ENCODE peak calls at places on chromosomes 6 and 20, in five cellular contexts. T is H54, W is right lobe of liver, A is stomach, Z is GM12892. Y is an unnamed sample.

GRCh38 chr6:163147988-163148387 is 266.5 kb upstream of the QKI start:
- DNase-seq in A (no peak), T (no peak), Z (no peak), W (no peak), Y (no peak)

GRCh38 chr20:40232288-40232687 is 456.7 kb downstream of the MAFB start:
- DNase-seq in Z (no peak), A (no peak), W (no peak), T (no peak), Y (no peak)

GRCh38 chr20:50724851-50725721 is 6.3 kb upstream of the PARD6B start:
- DNase-seq in Z (no peak), W (peak), T (peak), A (peak), Y (peak)

GRCh38 chr6:156777866-156778614 is 862 bp downstream of the ARID1B start:
- DNase-seq in W (peak), T (no peak), A (peak), Z (peak), Y (no peak)

GRCh38 chr20:1509237-1509636 is 18.0 kb upstream of the SIRPB2 start:
- DNase-seq in W (no peak), Z (no peak), A (no peak), T (peak), Y (no peak)

GRCh38 chr6:35602133-35602946 is 86.4 kb downstream of the FKBP5 start:
- DNase-seq in Z (no peak), T (no peak), A (no peak), W (no peak), Y (no peak)

GRCh38 chr6:17866876-17867444 is 120.5 kb downstream of the KIF13A start:
- DNase-seq in T (no peak), A (no peak), W (no peak), Z (no peak), Y (no peak)

GRCh38 chr6:116381000-116381399 is 10.3 kb downstream of the DSE start:
- DNase-seq in A (no peak), Z (no peak), T (no peak), W (no peak), Y (no peak)

GRCh38 chr6:122653094-122653493 is 42.9 kb downstream of the PKIB start:
- DNase-seq in Z (no peak), A (no peak), T (peak), W (no peak), Y (no peak)

GRCh38 chr20:31826074-31826473 is 6.9 kb downstream of the MYLK2 start:
- DNase-seq in A (no peak), Z (no peak), T (no peak), W (no peak), Y (no peak)

GRCh38 chr20:1033751-1034419 is 31.8 kb upstream of the RSPO4 start:
- DNase-seq in Z (no peak), W (no peak), T (no peak), A (no peak), Y (no peak)

GRCh38 chr6:10210052-10210451 is 204.8 kb downstream of the TFAP2A start:
- DNase-seq in Z (no peak), W (no peak), T (peak), A (no peak), Y (peak)

GRCh38 chr6:21604081-21604480 is 10.5 kb downstream of the SOX4 start:
- DNase-seq in Z (no peak), A (no peak), T (no peak), W (no peak), Y (no peak)

GRCh38 chr6:16059496-16059895 is 69.4 kb upstream of the MYLIP start:
- DNase-seq in A (no peak), T (no peak), W (no peak), Z (no peak), Y (no peak)

GRCh38 chr6:22320750-22321149 is 23.9 kb upstream of the PRL start:
- DNase-seq in W (no peak), T (peak), A (no peak), Z (no peak), Y (no peak)

GRCh38 chr6:138600726-138601125 is 101.4 kb upstream of the NHSL1 start:
- DNase-seq in Z (no peak), A (no peak), T (no peak), W (no peak), Y (no peak)

GRCh38 chr6:34462561-34462971 is 3.3 kb upstream of the PACSIN1 start:
- DNase-seq in W (peak), T (peak), Z (no peak), A (peak), Y (no peak)

GRCh38 chr6:119076173-119076965 is 2.1 kb downstream of the FAM184A start:
- DNase-seq in A (no peak), W (no peak), T (no peak), Z (no peak), Y (no peak)

GRCh38 chr20:40941023-40941655 is 87.5 kb upstream of the TOP1 start:
- DNase-seq in W (no peak), A (no peak), Z (no peak), T (no peak), Y (no peak)

GRCh38 chr6:136921521-136921935 is 573 bp upstream of the SLC35D3 start:
- DNase-seq in T (no peak), A (no peak), Z (no peak), W (no peak), Y (no peak)

GRCh38 chr6:22214314-22214713 is 82.5 kb downstream of the PRL start:
- DNase-seq in W (no peak), Z (no peak), T (no peak), A (no peak), Y (no peak)

GRCh38 chr6:154139894-154140293 is 100.9 kb downstream of the OPRM1 start:
- DNase-seq in Z (no peak), W (no peak), A (no peak), T (no peak), Y (no peak)

GRCh38 chr6:73579851-73580246 is 59.0 kb upstream of the EEF1A1 start:
- DNase-seq in T (peak), W (peak), Z (no peak), A (peak), Y (no peak)

GRCh38 chr6:69386431-69386830 is 410.4 kb downstream of the LMBRD1 start:
- DNase-seq in A (no peak), Z (no peak), T (no peak), W (no peak), Y (no peak)

GRCh38 chr6:2988426-2989331 is 11.0 kb upstream of the NQO2 start:
- DNase-seq in W (peak), A (peak), Z (peak), T (peak), Y (peak)

GRCh38 chr6:2990179-2990931 is 9.3 kb upstream of the NQO2 start:
- DNase-seq in Z (no peak), T (no peak), A (no peak), W (peak), Y (no peak)

GRCh38 chr6:2990932-2991506 is 8.7 kb upstream of the NQO2 start:
- DNase-seq in T (no peak), Z (no peak), A (no peak), W (peak), Y (no peak)

GRCh38 chr6:2988076-2988425 is 11.6 kb upstream of the NQO2 start:
- DNase-seq in W (no peak), Z (no peak), T (no peak), A (no peak), Y (no peak)

GRCh38 chr6:2989332-2990178 is 10.1 kb upstream of the NQO2 start:
- DNase-seq in A (peak), Z (peak), T (peak), W (peak), Y (peak)
- TF ChIP-seq POLR2A in A (no peak), Z (peak), T (peak), W (peak), Y (peak)

GRCh38 chr20:38805502-38805957 is at the start of gene PPP1R16B:
- DNase-seq in Z (peak), W (peak), T (no peak), A (peak), Y (no peak)
- TF ChIP-seq POLR2A in Z (peak), W (peak), T (no peak), A (no peak), Y (no peak)

GRCh38 chr6:30672445-30673253 is at the start of gene DHX16:
- DNase-seq in T (peak), Z (peak), A (peak), W (peak), Y (peak)
- TF ChIP-seq POLR2A in T (peak), Z (peak), A (no peak), W (peak), Y (peak)

DNA sequence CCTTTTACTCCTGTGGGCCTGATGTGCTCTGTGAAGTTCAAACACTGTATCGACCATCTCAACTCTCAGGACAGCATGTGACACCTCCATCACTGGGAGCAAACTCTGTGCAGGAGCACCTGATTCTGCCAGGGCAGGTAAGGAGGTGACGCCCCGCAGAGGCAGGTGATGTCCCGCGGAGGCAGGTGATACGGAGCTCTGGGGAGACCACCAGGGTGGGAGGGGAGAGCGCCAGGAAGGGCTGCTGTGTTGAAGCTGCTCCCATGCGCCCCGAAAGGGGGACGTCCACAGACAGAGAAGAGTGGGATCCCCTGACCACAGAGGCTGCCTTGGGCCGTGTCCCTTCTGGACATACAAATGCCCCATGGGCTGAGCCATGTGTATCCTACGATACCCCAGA is 58.3 kb downstream of the DACT2 start:
- DNase-seq in T (no peak), A (no peak), W (no peak), Z (no peak), Y (no peak)
- TF ChIP-seq POLR2A in T (no peak), A (no peak), W (no peak), Z (no peak), Y (no peak)

GRCh38 chr6:31528821-31529328 is at the start of gene MCCD1:
- DNase-seq in A (no peak), T (no peak), Z (no peak), W (no peak), Y (no peak)
- TF ChIP-seq POLR2A in A (no peak), T (no peak), Z (peak), W (no peak), Y (no peak)

GRCh38 chr6:32950010-32950409 is 2.9 kb downstream of the HLA-DMA start:
- DNase-seq in Z (no peak), T (no peak), A (no peak), W (no peak), Y (no peak)

GRCh38 chr6:32949113-32949512 is 3.8 kb downstream of the HLA-DMA start:
- DNase-seq in Z (no peak), A (no peak), W (no peak), T (no peak), Y (no peak)

GRCh38 chr6:32946893-32947292 is 6.0 kb downstream of the HLA-DMA start:
- DNase-seq in W (no peak), A (no peak), T (no peak), Z (no peak), Y (no peak)

GRCh38 chr6:32945953-32946352 is 5.1 kb upstream of the HLA-DMB start:
- DNase-seq in W (no peak), A (no peak), T (no peak), Z (no peak), Y (no peak)

DNA sequence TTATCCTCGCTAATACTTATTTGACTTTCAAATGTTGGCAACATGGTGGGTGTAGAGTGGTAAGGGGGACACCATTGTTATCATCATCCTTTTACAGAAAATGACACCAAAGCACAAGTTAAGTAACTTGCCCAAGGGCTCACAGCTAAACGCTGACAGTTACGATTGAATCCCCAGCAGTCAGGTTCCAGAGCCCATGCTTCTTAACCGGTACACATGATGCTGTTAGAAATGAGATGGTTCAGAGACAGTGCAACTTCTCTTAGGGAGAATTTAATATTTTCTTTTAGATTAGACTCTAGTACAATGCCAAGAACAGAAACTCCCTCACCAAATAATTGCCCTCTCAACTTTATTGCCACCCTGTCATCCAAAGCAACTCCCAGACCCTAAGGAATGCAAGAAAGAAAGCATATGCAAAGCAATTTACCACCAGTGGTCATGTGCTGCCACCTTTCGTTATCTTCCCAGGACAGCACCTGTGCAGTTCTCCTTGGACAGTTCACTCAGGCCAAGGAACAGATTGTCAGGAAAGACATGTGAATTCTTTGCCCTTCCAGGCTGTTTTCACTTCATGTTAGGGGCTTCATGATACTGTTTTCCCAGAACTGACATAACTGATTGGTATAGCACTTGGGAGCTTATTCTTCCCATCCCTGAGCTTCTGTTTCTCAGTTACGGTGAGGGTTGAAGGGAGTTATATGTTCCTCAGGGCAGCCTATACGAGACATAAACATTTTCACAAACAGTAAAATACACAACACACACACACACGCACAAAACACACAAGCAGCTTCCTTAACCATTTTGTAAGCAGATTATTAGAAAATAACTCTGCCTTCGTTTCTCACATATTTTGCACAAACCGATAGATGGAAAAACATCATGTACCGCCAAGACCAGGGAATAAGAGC is 5.1 kb downstream of the HLA-DMA start:
- DNase-seq in A (no peak), W (no peak), T (no peak), Z (no peak), Y (no peak)
- TF ChIP-seq POLR2A in A (no peak), W (no peak), T (no peak), Z (peak), Y (no peak)

GRCh38 chr6:134909701-134910595 is 40.0 kb downstream of the ALDH8A1 start:
- DNase-seq in Z (no peak), W (no peak), A (no peak), T (no peak), Y (no peak)

GRCh38 chr6:134911532-134911931 is 38.4 kb downstream of the ALDH8A1 start:
- DNase-seq in W (no peak), Z (no peak), A (no peak), T (peak), Y (no peak)

GRCh38 chr6:134903448-134903847 is 46.5 kb downstream of the ALDH8A1 start:
- DNase-seq in A (no peak), W (no peak), Z (no peak), T (no peak), Y (no peak)

GRCh38 chr6:134910596-134910935 is 39.3 kb downstream of the ALDH8A1 start:
- DNase-seq in A (no peak), Z (no peak), W (no peak), T (no peak), Y (no peak)

GRCh38 chr6:134908906-134909516 is 40.9 kb downstream of the ALDH8A1 start:
- DNase-seq in A (peak), W (peak), Z (no peak), T (peak), Y (peak)
- TF ChIP-seq POLR2A in A (no peak), W (no peak), Z (no peak), T (no peak), Y (no peak)

Y was measured in tibial nerve.